ENCODE peak calls at places on chromosomes 16 and 17, in seven cellular contexts. D, H, C, L, N, I and A are unnamed samples. For H3K4me1, the result is how much of the 10 kb centered on the place peaks cover.

GRCh38 chr17:43745541-43745940 is 13.1 kb downstream of the SOST start:
- DNase-seq in N (no peak), I (no peak), D (no peak), C (no peak), H (no peak), L (no peak), A (no peak)

GRCh38 chr17:70353408-70354092 is 184.2 kb downstream of the KCNJ2 start:
- DNase-seq in L (no peak), N (no peak), C (no peak), D (no peak), H (no peak), I (no peak), A (no peak)

GRCh38 chr16:77112701-77113100 is 78.3 kb upstream of the MON1B start:
- DNase-seq in H (no peak), I (no peak), C (no peak), N (no peak), L (no peak), D (no peak), A (no peak)

GRCh38 chr16:23496826-23497542 is 13.3 kb downstream of the GGA2 start:
- DNase-seq in I (no peak), L (peak), H (peak), C (no peak), D (no peak), N (peak), A (no peak)

GRCh38 chr16:85652431-85653221 is 36.1 kb downstream of the GINS2 start:
- DNase-seq in H (no peak), D (peak), L (peak), C (no peak), I (no peak), N (peak), A (no peak)

GRCh38 chr17:47295037-47295873 is 28.5 kb upstream of the EFCAB13 start:
- DNase-seq in C (no peak), H (no peak), L (no peak), D (no peak), I (no peak), N (no peak), A (no peak)

GRCh38 chr17:59786536-59787319 is 79.3 kb downstream of the VMP1 start:
- DNase-seq in I (peak), D (peak), N (peak), L (peak), H (peak), C (no peak), A (peak)

GRCh38 chr17:27158390-27158789 is 135.5 kb upstream of the WSB1 start:
- DNase-seq in H (no peak), I (no peak), D (no peak), N (no peak), L (no peak), C (no peak), A (no peak)

GRCh38 chr16:58421529-58421928 is 29.3 kb downstream of the GINS3 start:
- DNase-seq in H (no peak), L (peak), C (no peak), N (no peak), D (no peak), I (no peak), A (no peak)

GRCh38 chr17:74558882-74559519 is 8.3 kb downstream of the CD300H start:
- DNase-seq in N (no peak), L (no peak), C (no peak), D (no peak), H (no peak), I (no peak), A (no peak)

GRCh38 chr16:57038151-57038550 is 48.8 kb downstream of the NLRC5 start:
- DNase-seq in N (no peak), H (no peak), C (no peak), D (no peak), L (peak), I (no peak), A (no peak)

GRCh38 chr17:46832945-46833839 is 14.7 kb upstream of the WNT3 start:
- DNase-seq in N (peak), L (peak), D (no peak), I (no peak), C (no peak), H (peak), A (no peak)

GRCh38 chr17:78793415-78793814 is 11.3 kb upstream of the CYTH1 start:
- DNase-seq in L (no peak), C (no peak), N (no peak), H (no peak), D (no peak), I (no peak), A (no peak)
- TF ChIP-seq POLR2A in L (no peak), C (no peak), N (no peak), H (no peak), D (no peak), I (no peak), A (no peak)

DNA sequence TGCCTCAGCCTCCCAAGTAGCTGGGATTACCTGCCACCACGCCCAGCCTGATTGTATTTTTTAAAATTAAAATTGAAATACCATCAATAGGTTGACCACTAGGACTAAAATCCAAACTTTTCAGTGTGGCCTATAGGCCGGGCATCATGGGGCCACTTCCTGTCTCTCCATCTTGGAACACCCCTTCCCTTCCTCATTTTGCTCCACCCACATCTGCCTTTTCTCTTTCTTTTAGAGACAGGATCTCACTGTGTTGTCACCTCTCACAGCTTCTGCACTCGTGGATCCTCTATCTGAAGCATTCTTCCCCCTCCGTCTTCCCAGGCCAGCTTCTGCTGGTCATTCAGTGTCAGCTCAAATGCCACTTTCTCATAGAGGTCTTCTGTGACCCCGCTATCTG is 57.0 kb downstream of the BMERB1 start:
- DNase-seq in I (no peak), C (no peak), L (no peak), H (no peak), D (no peak), N (no peak), A (no peak)
- H3K4me1 ChIP-seq in I (under half), C (under half), L (under half), H (under half), D (half or more), N (under half), A (under half)

GRCh38 chr17:1730345-1731193 is 6.1 kb downstream of the WDR81 start:
- DNase-seq in I (no peak), N (peak), D (no peak), L (peak), C (peak), H (peak), A (no peak)

GRCh38 chr17:1731194-1731506 is 6.6 kb downstream of the WDR81 start:
- DNase-seq in L (no peak), D (no peak), N (no peak), I (no peak), H (no peak), C (no peak), A (no peak)

GRCh38 chr17:1733759-1734158 is 8.9 kb upstream of the SERPINF2 start:
- DNase-seq in N (no peak), I (no peak), C (no peak), H (no peak), L (no peak), D (no peak), A (no peak)

GRCh38 chr17:1733047-1733357 is 8.5 kb downstream of the WDR81 start:
- DNase-seq in I (no peak), C (no peak), N (no peak), L (no peak), D (no peak), H (no peak), A (no peak)

GRCh38 chr17:1732241-1733046 is 7.9 kb downstream of the WDR81 start:
- DNase-seq in H (no peak), C (no peak), N (no peak), I (no peak), L (no peak), D (no peak), A (no peak)
- TF ChIP-seq POLR2A in H (no peak), C (no peak), N (no peak), I (no peak), L (no peak), D (no peak), A (no peak)

DNA sequence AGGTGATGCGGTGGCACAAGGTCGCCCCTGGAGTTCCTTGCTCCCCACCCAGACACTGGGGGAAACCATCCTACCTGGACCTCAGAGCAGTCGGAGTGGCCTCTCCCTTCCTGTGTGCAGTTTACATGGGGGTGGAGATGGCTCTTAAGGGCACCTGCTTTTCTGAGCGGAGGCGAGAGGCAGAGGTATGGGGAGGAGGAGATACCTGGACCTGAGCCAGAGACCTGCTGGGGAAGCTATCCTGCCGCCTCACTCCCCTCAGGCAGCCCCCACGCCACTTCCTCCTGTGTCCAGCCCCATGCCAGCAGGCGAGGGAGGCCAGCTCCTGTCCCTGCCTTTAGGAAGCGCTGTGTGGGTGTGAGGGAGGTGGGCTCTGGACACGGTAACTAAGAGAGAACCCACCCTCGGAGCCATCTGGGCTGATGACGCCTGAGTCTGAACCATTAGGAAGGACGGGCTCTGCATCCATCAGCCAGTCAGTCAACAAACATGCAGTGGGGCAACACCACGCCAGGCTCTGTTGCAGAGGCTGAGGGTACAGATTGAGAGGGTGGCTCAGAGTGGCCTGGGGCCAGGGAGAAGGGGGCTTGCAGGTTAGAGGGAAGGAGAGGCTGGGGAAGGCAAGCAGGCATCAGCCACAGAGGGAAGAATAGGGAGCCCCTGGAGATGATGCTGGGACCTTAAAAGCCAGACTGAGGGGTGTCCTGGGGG is 1.2 kb downstream of the CORO1A start:
- DNase-seq in L (no peak), C (no peak), D (no peak), H (no peak), I (peak), N (peak), A (no peak)
- H3K4me1 ChIP-seq in L (under half), C (under half), D (under half), H (under half), I (under half), N (under half), A (under half)